ENCODE peak calls at places on chromosome 18, in ten cellular contexts. One of them, this sample, is unnamed.

GRCh38 chr18:23900979-23901378 is 113.6 kb upstream of the TTC39C start:
- DNase-seq in activated CD4-positive, alpha-beta memory T cell treated with anti-CD3 and anti-CD28 coated beads, Interleukin-2, amount 10 ng/mL, durations not matched to agents 7 days and 5 days: no peak
- DNase-seq in mammary epithelial cell: no peak
- DNase-seq in WERI-Rb-1: no peak
- DNase-seq in fibroblast of the conjunctiva: no peak
- DNase-seq in NT2/D1: no peak
- DNase-seq in H7: peak
- DNase-seq in stimulated activated CD4-positive, alpha-beta T cell treated with anti-CD3 and anti-CD28 coated beads, Interleukin-1b, Interleukin-23, amount 100 ng/mL, for 48 hours: no peak
- DNase-seq in globus pallidus: no peak
- DNase-seq in omental fat pad: no peak
- DNase-seq in this sample: no peak

GRCh38 chr18:37673196-37673595 is 107.6 kb upstream of the CELF4 start:
- DNase-seq in mammary epithelial cell: no peak
- DNase-seq in fibroblast of the conjunctiva: no peak
- DNase-seq in H7: no peak
- DNase-seq in globus pallidus: no peak
- DNase-seq in NT2/D1: no peak
- DNase-seq in omental fat pad: no peak
- DNase-seq in activated CD4-positive, alpha-beta memory T cell treated with anti-CD3 and anti-CD28 coated beads, Interleukin-2, amount 10 ng/mL, durations not matched to agents 7 days and 5 days: no peak
- DNase-seq in stimulated activated CD4-positive, alpha-beta T cell treated with anti-CD3 and anti-CD28 coated beads, Interleukin-1b, Interleukin-23, amount 100 ng/mL, for 48 hours: no peak
- DNase-seq in WERI-Rb-1: peak
- DNase-seq in this sample: no peak

GRCh38 chr18:74645717-74646116 is 48.0 kb downstream of the ZNF407 start:
- DNase-seq in activated CD4-positive, alpha-beta memory T cell treated with anti-CD3 and anti-CD28 coated beads, Interleukin-2, amount 10 ng/mL, durations not matched to agents 7 days and 5 days: no peak
- DNase-seq in fibroblast of the conjunctiva: no peak
- DNase-seq in stimulated activated CD4-positive, alpha-beta T cell treated with anti-CD3 and anti-CD28 coated beads, Interleukin-1b, Interleukin-23, amount 100 ng/mL, for 48 hours: no peak
- DNase-seq in WERI-Rb-1: no peak
- DNase-seq in NT2/D1: no peak
- DNase-seq in omental fat pad: no peak
- DNase-seq in globus pallidus: no peak
- DNase-seq in H7: no peak
- DNase-seq in mammary epithelial cell: peak
- DNase-seq in this sample: no peak

GRCh38 chr18:61606759-61607158 is 273.5 kb downstream of the CDH20 start:
- DNase-seq in WERI-Rb-1: no peak
- DNase-seq in activated CD4-positive, alpha-beta memory T cell treated with anti-CD3 and anti-CD28 coated beads, Interleukin-2, amount 10 ng/mL, durations not matched to agents 7 days and 5 days: no peak
- DNase-seq in stimulated activated CD4-positive, alpha-beta T cell treated with anti-CD3 and anti-CD28 coated beads, Interleukin-1b, Interleukin-23, amount 100 ng/mL, for 48 hours: no peak
- DNase-seq in omental fat pad: peak
- DNase-seq in fibroblast of the conjunctiva: peak
- DNase-seq in mammary epithelial cell: peak
- DNase-seq in NT2/D1: peak
- DNase-seq in globus pallidus: peak
- DNase-seq in H7: peak
- DNase-seq in this sample: peak

GRCh38 chr18:67568166-67568565 is 51.6 kb upstream of the DSEL start:
- DNase-seq in activated CD4-positive, alpha-beta memory T cell treated with anti-CD3 and anti-CD28 coated beads, Interleukin-2, amount 10 ng/mL, durations not matched to agents 7 days and 5 days: no peak
- DNase-seq in WERI-Rb-1: no peak
- DNase-seq in fibroblast of the conjunctiva: no peak
- DNase-seq in NT2/D1: no peak
- DNase-seq in omental fat pad: no peak
- DNase-seq in H7: peak
- DNase-seq in mammary epithelial cell: peak
- DNase-seq in stimulated activated CD4-positive, alpha-beta T cell treated with anti-CD3 and anti-CD28 coated beads, Interleukin-1b, Interleukin-23, amount 100 ng/mL, for 48 hours: no peak
- DNase-seq in globus pallidus: no peak
- DNase-seq in this sample: no peak

GRCh38 chr18:11947214-11948119 is 33.8 kb upstream of the IMPA2 start:
- DNase-seq in omental fat pad: peak
- DNase-seq in globus pallidus: peak
- DNase-seq in NT2/D1: peak
- DNase-seq in WERI-Rb-1: no peak
- DNase-seq in mammary epithelial cell: peak
- DNase-seq in stimulated activated CD4-positive, alpha-beta T cell treated with anti-CD3 and anti-CD28 coated beads, Interleukin-1b, Interleukin-23, amount 100 ng/mL, for 48 hours: peak
- DNase-seq in H7: peak
- DNase-seq in fibroblast of the conjunctiva: peak
- DNase-seq in activated CD4-positive, alpha-beta memory T cell treated with anti-CD3 and anti-CD28 coated beads, Interleukin-2, amount 10 ng/mL, durations not matched to agents 7 days and 5 days: peak
- DNase-seq in this sample: peak

GRCh38 chr18:41146301-41146700 is 808.7 kb upstream of the PIK3C3 start:
- DNase-seq in stimulated activated CD4-positive, alpha-beta T cell treated with anti-CD3 and anti-CD28 coated beads, Interleukin-1b, Interleukin-23, amount 100 ng/mL, for 48 hours: no peak
- DNase-seq in omental fat pad: no peak
- DNase-seq in fibroblast of the conjunctiva: no peak
- DNase-seq in globus pallidus: no peak
- DNase-seq in WERI-Rb-1: peak
- DNase-seq in H7: no peak
- DNase-seq in mammary epithelial cell: no peak
- DNase-seq in activated CD4-positive, alpha-beta memory T cell treated with anti-CD3 and anti-CD28 coated beads, Interleukin-2, amount 10 ng/mL, durations not matched to agents 7 days and 5 days: no peak
- DNase-seq in NT2/D1: no peak
- DNase-seq in this sample: no peak

GRCh38 chr18:58186258-58186948 is 142.4 kb downstream of the NEDD4L start:
- DNase-seq in activated CD4-positive, alpha-beta memory T cell treated with anti-CD3 and anti-CD28 coated beads, Interleukin-2, amount 10 ng/mL, durations not matched to agents 7 days and 5 days: no peak
- DNase-seq in H7: no peak
- DNase-seq in mammary epithelial cell: peak
- DNase-seq in WERI-Rb-1: no peak
- DNase-seq in fibroblast of the conjunctiva: no peak
- DNase-seq in stimulated activated CD4-positive, alpha-beta T cell treated with anti-CD3 and anti-CD28 coated beads, Interleukin-1b, Interleukin-23, amount 100 ng/mL, for 48 hours: no peak
- DNase-seq in globus pallidus: no peak
- DNase-seq in NT2/D1: no peak
- DNase-seq in omental fat pad: no peak
- DNase-seq in this sample: no peak

GRCh38 chr18:23856466-23857175 is 157.9 kb upstream of the TTC39C start:
- DNase-seq in NT2/D1: no peak
- DNase-seq in fibroblast of the conjunctiva: no peak
- DNase-seq in activated CD4-positive, alpha-beta memory T cell treated with anti-CD3 and anti-CD28 coated beads, Interleukin-2, amount 10 ng/mL, durations not matched to agents 7 days and 5 days: no peak
- DNase-seq in H7: no peak
- DNase-seq in stimulated activated CD4-positive, alpha-beta T cell treated with anti-CD3 and anti-CD28 coated beads, Interleukin-1b, Interleukin-23, amount 100 ng/mL, for 48 hours: no peak
- DNase-seq in WERI-Rb-1: peak
- DNase-seq in mammary epithelial cell: peak
- DNase-seq in omental fat pad: no peak
- DNase-seq in globus pallidus: no peak
- DNase-seq in this sample: no peak

GRCh38 chr18:30682667-30683066 is 359.9 kb downstream of the DSC3 start:
- DNase-seq in globus pallidus: peak
- DNase-seq in omental fat pad: no peak
- DNase-seq in stimulated activated CD4-positive, alpha-beta T cell treated with anti-CD3 and anti-CD28 coated beads, Interleukin-1b, Interleukin-23, amount 100 ng/mL, for 48 hours: no peak
- DNase-seq in activated CD4-positive, alpha-beta memory T cell treated with anti-CD3 and anti-CD28 coated beads, Interleukin-2, amount 10 ng/mL, durations not matched to agents 7 days and 5 days: no peak
- DNase-seq in mammary epithelial cell: no peak
- DNase-seq in fibroblast of the conjunctiva: no peak
- DNase-seq in WERI-Rb-1: no peak
- DNase-seq in H7: no peak
- DNase-seq in NT2/D1: no peak
- DNase-seq in this sample: no peak

GRCh38 chr18:35267161-35267651 is 22.8 kb downstream of the ZSCAN30 start:
- DNase-seq in activated CD4-positive, alpha-beta memory T cell treated with anti-CD3 and anti-CD28 coated beads, Interleukin-2, amount 10 ng/mL, durations not matched to agents 7 days and 5 days: peak
- DNase-seq in stimulated activated CD4-positive, alpha-beta T cell treated with anti-CD3 and anti-CD28 coated beads, Interleukin-1b, Interleukin-23, amount 100 ng/mL, for 48 hours: peak
- DNase-seq in fibroblast of the conjunctiva: peak
- DNase-seq in mammary epithelial cell: no peak
- DNase-seq in WERI-Rb-1: no peak
- DNase-seq in omental fat pad: peak
- DNase-seq in H7: peak
- DNase-seq in NT2/D1: peak
- DNase-seq in globus pallidus: peak
- DNase-seq in this sample: peak

GRCh38 chr18:57984490-57985109 is 59.4 kb upstream of the NEDD4L start:
- DNase-seq in WERI-Rb-1: peak
- DNase-seq in globus pallidus: no peak
- DNase-seq in NT2/D1: no peak
- DNase-seq in H7: no peak
- DNase-seq in omental fat pad: no peak
- DNase-seq in fibroblast of the conjunctiva: no peak
- DNase-seq in activated CD4-positive, alpha-beta memory T cell treated with anti-CD3 and anti-CD28 coated beads, Interleukin-2, amount 10 ng/mL, durations not matched to agents 7 days and 5 days: no peak
- DNase-seq in stimulated activated CD4-positive, alpha-beta T cell treated with anti-CD3 and anti-CD28 coated beads, Interleukin-1b, Interleukin-23, amount 100 ng/mL, for 48 hours: no peak
- DNase-seq in mammary epithelial cell: no peak
- DNase-seq in this sample: no peak

GRCh38 chr18:35117951-35118411 is 76.8 kb downstream of the MAPRE2 start:
- DNase-seq in globus pallidus: peak
- DNase-seq in mammary epithelial cell: no peak
- DNase-seq in omental fat pad: no peak
- DNase-seq in H7: no peak
- DNase-seq in WERI-Rb-1: no peak
- DNase-seq in stimulated activated CD4-positive, alpha-beta T cell treated with anti-CD3 and anti-CD28 coated beads, Interleukin-1b, Interleukin-23, amount 100 ng/mL, for 48 hours: no peak
- DNase-seq in activated CD4-positive, alpha-beta memory T cell treated with anti-CD3 and anti-CD28 coated beads, Interleukin-2, amount 10 ng/mL, durations not matched to agents 7 days and 5 days: no peak
- DNase-seq in NT2/D1: no peak
- DNase-seq in fibroblast of the conjunctiva: no peak
- DNase-seq in this sample: no peak

GRCh38 chr18:69968073-69968472 is 20.4 kb upstream of the CD226 start:
- DNase-seq in fibroblast of the conjunctiva: no peak
- DNase-seq in mammary epithelial cell: no peak
- DNase-seq in H7: no peak
- DNase-seq in stimulated activated CD4-positive, alpha-beta T cell treated with anti-CD3 and anti-CD28 coated beads, Interleukin-1b, Interleukin-23, amount 100 ng/mL, for 48 hours: peak
- DNase-seq in NT2/D1: no peak
- DNase-seq in WERI-Rb-1: no peak
- DNase-seq in globus pallidus: no peak
- DNase-seq in activated CD4-positive, alpha-beta memory T cell treated with anti-CD3 and anti-CD28 coated beads, Interleukin-2, amount 10 ng/mL, durations not matched to agents 7 days and 5 days: peak
- DNase-seq in omental fat pad: no peak
- DNase-seq in this sample: no peak

GRCh38 chr18:50181590-50181989 is 13.4 kb downstream of the MYO5B start:
- DNase-seq in NT2/D1: no peak
- DNase-seq in WERI-Rb-1: no peak
- DNase-seq in globus pallidus: no peak
- DNase-seq in H7: no peak
- DNase-seq in stimulated activated CD4-positive, alpha-beta T cell treated with anti-CD3 and anti-CD28 coated beads, Interleukin-1b, Interleukin-23, amount 100 ng/mL, for 48 hours: no peak
- DNase-seq in activated CD4-positive, alpha-beta memory T cell treated with anti-CD3 and anti-CD28 coated beads, Interleukin-2, amount 10 ng/mL, durations not matched to agents 7 days and 5 days: no peak
- DNase-seq in fibroblast of the conjunctiva: no peak
- DNase-seq in omental fat pad: no peak
- DNase-seq in mammary epithelial cell: no peak
- DNase-seq in this sample: no peak

GRCh38 chr18:80246656-80247402 is 485 bp downstream of the PARD6G start:
- DNase-seq in H7: no peak
- DNase-seq in stimulated activated CD4-positive, alpha-beta T cell treated with anti-CD3 and anti-CD28 coated beads, Interleukin-1b, Interleukin-23, amount 100 ng/mL, for 48 hours: no peak
- DNase-seq in WERI-Rb-1: peak
- DNase-seq in activated CD4-positive, alpha-beta memory T cell treated with anti-CD3 and anti-CD28 coated beads, Interleukin-2, amount 10 ng/mL, durations not matched to agents 7 days and 5 days: no peak
- DNase-seq in fibroblast of the conjunctiva: no peak
- DNase-seq in mammary epithelial cell: peak
- DNase-seq in omental fat pad: no peak
- DNase-seq in globus pallidus: no peak
- DNase-seq in NT2/D1: no peak
- DNase-seq in this sample: no peak

GRCh38 chr18:78697446-78697845 is 282.2 kb upstream of the SALL3 start:
- DNase-seq in NT2/D1: no peak
- DNase-seq in activated CD4-positive, alpha-beta memory T cell treated with anti-CD3 and anti-CD28 coated beads, Interleukin-2, amount 10 ng/mL, durations not matched to agents 7 days and 5 days: no peak
- DNase-seq in globus pallidus: no peak
- DNase-seq in mammary epithelial cell: no peak
- DNase-seq in stimulated activated CD4-positive, alpha-beta T cell treated with anti-CD3 and anti-CD28 coated beads, Interleukin-1b, Interleukin-23, amount 100 ng/mL, for 48 hours: no peak
- DNase-seq in WERI-Rb-1: no peak
- DNase-seq in fibroblast of the conjunctiva: no peak
- DNase-seq in H7: no peak
- DNase-seq in omental fat pad: no peak
- DNase-seq in this sample: no peak

GRCh38 chr18:60292186-60292585 is 80.4 kb downstream of the MC4R start:
- DNase-seq in H7: no peak
- DNase-seq in omental fat pad: no peak
- DNase-seq in stimulated activated CD4-positive, alpha-beta T cell treated with anti-CD3 and anti-CD28 coated beads, Interleukin-1b, Interleukin-23, amount 100 ng/mL, for 48 hours: no peak
- DNase-seq in fibroblast of the conjunctiva: no peak
- DNase-seq in mammary epithelial cell: no peak
- DNase-seq in activated CD4-positive, alpha-beta memory T cell treated with anti-CD3 and anti-CD28 coated beads, Interleukin-2, amount 10 ng/mL, durations not matched to agents 7 days and 5 days: no peak
- DNase-seq in NT2/D1: no peak
- DNase-seq in WERI-Rb-1: no peak
- DNase-seq in globus pallidus: no peak
- DNase-seq in this sample: no peak

GRCh38 chr18:24068945-24069693 is 54.6 kb downstream of the TTC39C start:
- DNase-seq in WERI-Rb-1: no peak
- DNase-seq in globus pallidus: no peak
- DNase-seq in activated CD4-positive, alpha-beta memory T cell treated with anti-CD3 and anti-CD28 coated beads, Interleukin-2, amount 10 ng/mL, durations not matched to agents 7 days and 5 days: no peak
- DNase-seq in omental fat pad: no peak
- DNase-seq in H7: no peak
- DNase-seq in fibroblast of the conjunctiva: no peak
- DNase-seq in mammary epithelial cell: no peak
- DNase-seq in NT2/D1: no peak
- DNase-seq in stimulated activated CD4-positive, alpha-beta T cell treated with anti-CD3 and anti-CD28 coated beads, Interleukin-1b, Interleukin-23, amount 100 ng/mL, for 48 hours: no peak
- DNase-seq in this sample: no peak

GRCh38 chr18:65725421-65726050 is 25.3 kb upstream of the CDH7 start:
- DNase-seq in fibroblast of the conjunctiva: no peak
- DNase-seq in omental fat pad: no peak
- DNase-seq in activated CD4-positive, alpha-beta memory T cell treated with anti-CD3 and anti-CD28 coated beads, Interleukin-2, amount 10 ng/mL, durations not matched to agents 7 days and 5 days: no peak
- DNase-seq in NT2/D1: peak
- DNase-seq in WERI-Rb-1: peak
- DNase-seq in globus pallidus: peak
- DNase-seq in H7: peak
- DNase-seq in mammary epithelial cell: no peak
- DNase-seq in stimulated activated CD4-positive, alpha-beta T cell treated with anti-CD3 and anti-CD28 coated beads, Interleukin-1b, Interleukin-23, amount 100 ng/mL, for 48 hours: no peak
- DNase-seq in this sample: no peak

This sample was measured in thoracic aorta.